ENCODE peak calls at places on chromosomes 2 and 18, in eight cellular contexts. E is AG08395, Q is fibroblast of lung, O is esophagus squamous epithelium, H is NCI-H774, A is sciatic nerve, B is DND-41, F is MV-4-11. C is an unnamed sample.

GRCh38 chr2:110867078-110867477 is 134.7 kb downstream of the ACOXL start:
- DNase-seq in E (no peak), Q (no peak), O (no peak), H (no peak), A (no peak), B (no peak), F (no peak), C (no peak)

GRCh38 chr2:20619624-20620024 is 31.3 kb downstream of the HS1BP3 start:
- DNase-seq in E (no peak), Q (no peak), O (no peak), H (no peak), A (peak), B (no peak), F (no peak), C (no peak)

GRCh38 chr2:197883354-197884032 is 79.1 kb downstream of the PLCL1 start:
- DNase-seq in E (peak), Q (peak), O (no peak), H (no peak), A (no peak), B (no peak), F (no peak), C (no peak)

GRCh38 chr2:48496867-48497266 is 33.1 kb upstream of the STON1 start:
- DNase-seq in E (peak), Q (peak), O (no peak), H (no peak), A (no peak), B (no peak), F (no peak), C (no peak)

GRCh38 chr2:46045888-46046287 is 251.3 kb upstream of the EPAS1 start:
- DNase-seq in E (no peak), Q (no peak), O (no peak), H (no peak), A (no peak), B (no peak), F (no peak), C (no peak)

GRCh38 chr2:106192752-106193490 is 1.2 kb downstream of the UXS1 start:
- DNase-seq in E (peak), Q (peak), O (no peak), H (no peak), A (no peak), B (peak), F (peak), C (no peak)

GRCh38 chr2:195821566-195821932 is 164.5 kb downstream of the SLC39A10 start:
- DNase-seq in E (no peak), Q (no peak), O (no peak), H (no peak), A (no peak), B (no peak), F (no peak), C (no peak)

GRCh38 chr2:15539999-15540398 is 21.1 kb downstream of the NBAS start:
- DNase-seq in E (no peak), Q (no peak), O (no peak), H (no peak), A (no peak), B (no peak), F (peak), C (no peak)

GRCh38 chr2:118693287-118693822 is 154.1 kb downstream of the EN1 start:
- DNase-seq in E (no peak), Q (no peak), O (no peak), H (no peak), A (no peak), B (no peak), F (no peak), C (no peak)

GRCh38 chr2:204664708-204665121 is 119.4 kb downstream of the PARD3B start:
- DNase-seq in E (peak), Q (peak), O (no peak), H (no peak), A (no peak), B (no peak), F (no peak), C (no peak)

GRCh38 chr18:61900504-61901281 is 7.9 kb upstream of the RNF152 start:
- DNase-seq in E (no peak), Q (no peak), O (no peak), H (no peak), A (no peak), B (no peak), F (no peak), C (no peak)

GRCh38 chr2:19536136-19536535 is 177.7 kb upstream of the OSR1 start:
- DNase-seq in E (no peak), Q (no peak), O (no peak), H (no peak), A (no peak), B (no peak), F (no peak), C (no peak)

GRCh38 chr2:120722603-120723421 is 12.9 kb upstream of the GLI2 start:
- DNase-seq in E (peak), Q (peak), O (no peak), H (no peak), A (peak), B (no peak), F (no peak), C (no peak)

GRCh38 chr18:46155652-46156051 is 51.5 kb downstream of the HAUS1 start:
- DNase-seq in E (peak), Q (peak), O (no peak), H (no peak), A (no peak), B (peak), F (no peak), C (no peak)

GRCh38 chr18:25229080-25229479 is 122.9 kb downstream of the ZNF521 start:
- DNase-seq in E (peak), Q (peak), O (no peak), H (no peak), A (no peak), B (no peak), F (no peak), C (no peak)